ENCODE peak calls at places on chromosomes 7 and 10, in eight cellular contexts. V is A549, D is spleen, Q is IMR-90, I is uterus, U is body of pancreas, H is lower leg skin, O is heart left ventricle. W is an unnamed sample.

GRCh38 chr10:105391670-105392331 is 750.7 kb downstream of the SORCS3 start:
- DNase-seq in V (no peak), D (no peak), Q (no peak), I (no peak), U (no peak), H (no peak), O (no peak), W (no peak)

GRCh38 chr7:111089822-111090426 is 1.0 kb upstream of the LRRN3 start:
- DNase-seq in V (peak), D (no peak), Q (peak), I (no peak), U (no peak), H (no peak), O (no peak), W (no peak)

GRCh38 chr7:120783721-120784120 is 74.2 kb downstream of the TSPAN12 start:
- DNase-seq in V (no peak), D (no peak), Q (no peak), I (no peak), U (no peak), H (no peak), O (no peak), W (no peak)

GRCh38 chr10:36675458-36675880 is 449.9 kb upstream of the ANKRD30A start:
- DNase-seq in V (peak), D (no peak), Q (peak), I (no peak), U (no peak), H (no peak), O (no peak), W (no peak)

GRCh38 chr10:14433147-14433546 is 102.4 kb upstream of the FRMD4A start:
- DNase-seq in V (no peak), D (no peak), Q (no peak), I (no peak), U (no peak), H (no peak), O (no peak), W (no peak)

GRCh38 chr7:156475666-156476065 is 164.9 kb upstream of the RNF32 start:
- DNase-seq in V (peak), D (no peak), Q (peak), I (no peak), U (no peak), H (peak), O (no peak), W (no peak)

GRCh38 chr7:157502701-157503111 is 165.9 kb downstream of the DNAJB6 start:
- DNase-seq in V (no peak), D (peak), Q (no peak), I (peak), U (peak), H (peak), O (peak), W (peak)

GRCh38 chr7:129122751-129123516 is 21.6 kb upstream of the TSPAN33 start:
- DNase-seq in V (no peak), D (no peak), Q (peak), I (no peak), U (no peak), H (no peak), O (no peak), W (no peak)

GRCh38 chr7:114650491-114650890 is 235.9 kb downstream of the FOXP2 start:
- DNase-seq in V (no peak), D (no peak), Q (no peak), I (no peak), U (no peak), H (no peak), O (no peak), W (no peak)

GRCh38 chr10:77182803-77183202 is 454.8 kb downstream of the KCNMA1 start:
- DNase-seq in V (no peak), D (no peak), Q (no peak), I (no peak), U (no peak), H (no peak), O (peak), W (no peak)

GRCh38 chr10:63456437-63457210 is 9.2 kb downstream of the JMJD1C start:
- DNase-seq in V (no peak), D (no peak), Q (peak), I (no peak), U (no peak), H (no peak), O (no peak), W (no peak)

GRCh38 chr10:123945506-123945905 is 53.9 kb upstream of the CPXM2 start:
- DNase-seq in V (peak), D (no peak), Q (peak), I (no peak), U (no peak), H (no peak), O (no peak), W (no peak)

GRCh38 chr7:34187908-34188307 is 282.6 kb downstream of the BMPER start:
- DNase-seq in V (no peak), D (no peak), Q (peak), I (no peak), U (no peak), H (no peak), O (no peak), W (no peak)

GRCh38 chr7:51344406-51344805 is 27.8 kb upstream of the COBL start:
- DNase-seq in V (no peak), D (no peak), Q (no peak), I (no peak), U (peak), H (no peak), O (no peak), W (no peak)

GRCh38 chr7:17142831-17143541 is 155.5 kb upstream of the AHR start:
- DNase-seq in V (no peak), D (no peak), Q (peak), I (no peak), U (no peak), H (no peak), O (no peak), W (no peak)

GRCh38 chr7:116955801-116956514 is 2.7 kb downstream of the ST7 start:
- DNase-seq in V (no peak), D (no peak), Q (no peak), I (peak), U (peak), H (no peak), O (no peak), W (no peak)

GRCh38 chr10:129877773-129878371 is 86.2 kb downstream of the EBF3 start:
- DNase-seq in V (peak), D (no peak), Q (no peak), I (no peak), U (no peak), H (no peak), O (no peak), W (no peak)

GRCh38 chr7:26156454-26157365 is 4.7 kb downstream of the NFE2L3 start:
- DNase-seq in V (peak), D (no peak), Q (peak), I (no peak), U (no peak), H (no peak), O (no peak), W (no peak)

GRCh38 chr7:97025983-97026704 is 1.5 kb upstream of the DLX5 start:
- DNase-seq in V (no peak), D (peak), Q (no peak), I (no peak), U (peak), H (peak), O (no peak), W (no peak)

GRCh38 chr10:29746080-29746797 is 111.5 kb upstream of the SVIL start:
- DNase-seq in V (no peak), D (no peak), Q (peak), I (no peak), U (no peak), H (no peak), O (no peak), W (peak)

GRCh38 chr7:122989041-122989440 is 6.5 kb downstream of the TAS2R16 start:
- DNase-seq in V (no peak), D (no peak), Q (no peak), I (no peak), U (no peak), H (no peak), O (no peak), W (no peak)

GRCh38 chr7:122984021-122984420 is 11.5 kb downstream of the TAS2R16 start:
- DNase-seq in V (no peak), D (no peak), Q (no peak), I (no peak), U (no peak), H (no peak), O (no peak), W (no peak)

GRCh38 chr7:122988333-122988732 is 7.2 kb downstream of the TAS2R16 start:
- DNase-seq in V (no peak), D (no peak), Q (no peak), I (no peak), U (no peak), H (no peak), O (no peak), W (no peak)

GRCh38 chr7:122987463-122987862 is 8.0 kb downstream of the TAS2R16 start:
- DNase-seq in V (no peak), D (no peak), Q (no peak), I (no peak), U (no peak), H (no peak), O (no peak), W (no peak)

DNA sequence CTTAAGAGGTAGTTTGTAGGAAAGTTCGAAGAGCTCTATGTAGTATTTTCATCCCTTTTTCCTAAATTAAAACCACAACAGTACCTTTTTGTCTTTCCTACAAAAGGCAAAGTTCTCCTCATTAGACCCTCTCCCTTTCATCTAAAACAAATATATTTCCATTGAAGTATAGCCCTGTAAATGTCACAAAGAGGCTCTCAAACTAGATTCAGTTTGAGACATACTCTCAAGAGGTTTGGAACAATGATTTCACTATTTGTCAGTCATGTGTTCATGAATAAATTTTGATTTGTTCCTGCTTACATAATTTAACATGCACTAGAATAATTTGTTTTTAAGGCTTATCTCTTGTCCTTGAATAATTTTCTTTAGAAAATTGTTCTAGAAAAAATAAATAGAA is 12.2 kb downstream of the TAS2R16 start:
- DNase-seq in V (no peak), D (no peak), Q (no peak), I (no peak), U (no peak), H (no peak), O (no peak), W (no peak)
- TF ChIP-seq POLR2A in V (no peak), D (no peak), Q (no peak), I (no peak), U (no peak), H (no peak), O (no peak), W (no peak)

DNA sequence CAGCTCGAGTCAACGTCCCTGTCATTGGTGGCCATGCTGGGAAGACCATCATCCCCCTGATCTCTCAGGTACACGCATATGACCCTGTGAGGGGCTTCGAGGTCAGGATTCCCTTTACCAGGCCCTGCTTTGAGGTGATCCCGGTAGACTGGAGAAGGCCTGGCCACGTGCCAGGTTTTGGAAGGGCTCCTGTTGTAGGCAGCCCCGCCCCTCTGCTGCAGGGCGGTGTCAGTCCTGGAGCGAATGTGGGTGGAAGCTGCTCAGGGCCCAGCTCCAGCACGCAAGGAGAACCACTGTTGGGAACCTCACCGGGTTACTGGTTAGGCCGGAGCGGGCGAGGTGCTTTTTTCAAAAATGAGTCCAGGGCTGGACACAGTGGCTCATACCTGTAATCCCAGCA is 15.6 kb downstream of the MDH2 start:
- DNase-seq in V (no peak), D (peak), Q (no peak), I (no peak), U (peak), H (peak), O (peak), W (no peak)
- TF ChIP-seq POLR2A in V (no peak), D (no peak), Q (no peak), I (no peak), U (no peak), H (no peak), O (no peak), W (no peak)

DNA sequence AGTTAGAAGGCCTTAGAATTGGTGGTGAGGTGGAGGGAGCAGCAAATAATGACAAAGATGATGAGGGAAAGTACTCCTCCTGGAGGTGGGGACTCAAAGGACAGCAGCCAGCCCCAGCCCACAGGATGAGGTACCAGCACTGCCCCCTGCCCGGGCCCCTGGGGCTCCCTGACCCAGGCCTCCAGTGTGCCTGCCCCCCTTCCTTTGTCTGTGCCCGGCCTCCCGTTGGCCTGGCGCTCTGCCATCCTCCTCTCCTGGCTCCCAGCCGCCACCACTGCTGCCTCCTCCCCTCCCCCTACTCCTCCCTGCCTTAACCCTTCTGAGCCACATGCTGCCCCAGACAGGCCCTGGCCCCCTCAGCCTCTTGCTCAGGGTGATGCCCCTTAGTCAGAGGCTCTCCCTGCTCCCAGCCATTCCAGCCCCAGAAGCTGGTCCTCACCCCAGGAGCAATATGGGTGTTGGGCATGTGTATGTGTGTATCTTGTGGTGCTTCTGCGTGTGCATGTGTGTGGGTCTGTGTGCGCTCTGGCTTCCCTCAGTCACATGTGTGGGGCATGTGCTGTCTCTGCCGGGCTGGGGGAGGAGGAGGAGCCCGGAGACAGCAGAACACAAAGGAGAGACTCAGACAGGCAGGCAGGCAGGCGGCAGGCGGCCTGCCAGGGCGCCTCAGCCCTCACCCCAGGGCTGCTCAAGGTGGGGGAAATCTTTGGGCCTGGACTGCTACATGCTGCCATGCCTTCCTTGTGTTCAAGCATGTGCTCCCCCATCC is 2.6 kb downstream of the LDB1 start:
- DNase-seq in V (peak), D (peak), Q (peak), I (peak), U (peak), H (peak), O (peak), W (peak)
- TF ChIP-seq POLR2A in V (no peak), D (no peak), Q (no peak), I (peak), U (no peak), H (no peak), O (no peak), W (no peak)

GRCh38 chr10:114937962-114938817 is at the start of gene TRUB1:
- DNase-seq in V (peak), D (peak), Q (peak), I (peak), U (peak), H (peak), O (peak), W (peak)
- TF ChIP-seq POLR2A in V (peak), D (no peak), Q (peak), I (peak), U (peak), H (no peak), O (no peak), W (no peak)

DNA sequence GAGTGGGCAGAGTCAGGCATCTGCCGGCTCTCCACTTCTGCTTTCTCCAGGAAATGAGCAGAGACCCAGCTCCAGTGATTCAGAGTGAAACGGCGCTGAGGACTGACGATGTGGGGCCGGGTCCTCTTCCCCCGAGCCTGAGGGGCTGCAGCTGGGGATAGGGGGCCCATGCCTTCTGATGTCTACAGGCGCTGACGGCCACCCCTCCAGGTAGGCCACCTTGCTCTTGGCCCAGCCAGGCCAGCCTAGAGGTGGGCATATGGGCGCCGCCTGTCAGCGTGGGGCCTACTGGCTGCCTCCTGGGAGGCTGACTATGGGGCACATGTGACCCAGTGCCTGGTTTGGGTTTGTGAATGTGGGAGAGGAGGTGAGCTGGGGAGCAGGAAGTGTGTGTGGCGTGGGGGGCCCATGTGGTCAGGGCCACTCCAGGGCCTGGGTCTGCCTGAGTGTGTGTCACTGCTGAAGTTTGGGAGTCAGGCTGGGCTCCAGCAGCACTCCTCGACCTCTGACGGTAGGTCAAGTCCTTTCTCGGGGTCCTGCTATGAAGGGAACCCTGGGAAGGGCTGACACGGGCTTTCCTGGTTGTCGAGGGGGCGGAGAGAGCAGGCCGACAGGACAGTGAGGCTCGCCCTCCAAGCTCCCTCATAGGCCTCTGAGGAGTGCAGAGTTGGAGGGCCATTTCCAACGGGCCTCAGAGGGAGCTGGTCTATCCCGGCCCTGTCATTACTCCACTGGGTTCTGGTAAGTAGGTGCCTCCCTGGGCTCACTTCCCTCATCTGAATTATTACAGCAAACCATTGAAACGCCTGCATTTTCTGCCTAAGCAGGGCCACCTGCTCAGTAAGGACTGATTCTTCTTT is at the start of gene WDFY4:
- DNase-seq in V (no peak), D (peak), Q (no peak), I (no peak), U (peak), H (no peak), O (no peak), W (no peak)
- TF ChIP-seq POLR2A in V (no peak), D (no peak), Q (no peak), I (no peak), U (no peak), H (no peak), O (no peak), W (no peak)

W was measured in sigmoid colon.